ENCODE peak calls at places on chromosomes 16 and 17, in seven cellular contexts. I is D341Med; C is stimulated activated CD4-positive, alpha-beta T cell treated with anti-CD3 and anti-CD28 coated beads, TNF-alpha, amount 100 ng/mL, for 24 hours; B is Karpas-422; N is CD4-positive, CD25-positive, alpha-beta regulatory T cell; T is GM23248; M is NCI-H226. A is an unnamed sample.

GRCh38 chr16:86833136-86833535 is 254.8 kb downstream of the FOXL1 start:
- DNase-seq in I (no peak), C (no peak), B (no peak), N (no peak), T (peak; percentile 10), M (no peak), A (no peak)

GRCh38 chr16:4521971-4522623 is 16.5 kb downstream of the CDIP1 start:
- DNase-seq in I (peak; percentile 90), C (no peak), B (no peak), N (no peak), T (no peak), M (no peak), A (no peak)

GRCh38 chr17:76481091-76481655 is 13.8 kb downstream of the AANAT start:
- DNase-seq in I (no peak), C (no peak), B (peak; percentile 85), N (no peak), T (no peak), M (no peak), A (no peak)

GRCh38 chr17:48198950-48199541 is 91.5 kb downstream of the SNX11 start:
- DNase-seq in I (no peak), C (no peak), B (no peak), N (no peak), T (no peak), M (no peak), A (no peak)

GRCh38 chr16:85555549-85556455 is 57.3 kb upstream of the GSE1 start:
- DNase-seq in I (peak; percentile 51), C (no peak), B (peak; percentile 55), N (no peak), T (peak; percentile 61), M (peak; percentile 47), A (no peak)

GRCh38 chr16:85854935-85855334 is 44.0 kb upstream of the IRF8 start:
- DNase-seq in I (no peak), C (no peak), B (no peak), N (no peak), T (no peak), M (no peak), A (no peak)

GRCh38 chr16:89037261-89038152 is 56.1 kb upstream of the ACSF3 start:
- DNase-seq in I (no peak), C (no peak), B (peak; percentile 89), N (no peak), T (peak; percentile 67), M (peak; percentile 57), A (no peak)

GRCh38 chr17:63535640-63536039 is 12.5 kb downstream of the KCNH6 start:
- DNase-seq in I (no peak), C (no peak), B (no peak), N (no peak), T (no peak), M (no peak), A (no peak)

GRCh38 chr17:1727876-1728630 is 3.5 kb downstream of the WDR81 start:
- DNase-seq in I (no peak), C (no peak), B (peak; percentile 37), N (no peak), T (no peak), M (no peak), A (no peak)

GRCh38 chr16:49022351-49022963 is 259.2 kb downstream of the CBLN1 start:
- DNase-seq in I (no peak), C (no peak), B (no peak), N (no peak), T (no peak), M (no peak), A (no peak)